ENCODE peak calls at places on chromosomes 11 and 22, in five cellular contexts. Z, X, E, W and S are unnamed samples.

GRCh38 chr11:73396985-73397384 is 20.8 kb downstream of the RELT start:
- DNase-seq in Z (no peak), E (no peak), W (no peak), X (no peak), S (no peak)

GRCh38 chr11:110711776-110712642 is at the start of gene ARHGAP20:
- DNase-seq in E (peak; percentile 76), Z (no peak), W (no peak), X (peak; percentile 71), S (peak; percentile 15)

GRCh38 chr22:48451891-48452290 is 1375.8 kb downstream of the BRD1 start:
- DNase-seq in Z (no peak), W (no peak), E (no peak), X (no peak), S (no peak)

GRCh38 chr22:17087176-17088131 is 2.7 kb downstream of the IL17RA start:
- DNase-seq in X (no peak), W (no peak), E (no peak), Z (peak; percentile 87), S (no peak)

GRCh38 chr22:32644252-32645100 is 157.0 kb upstream of the TIMP3 start:
- DNase-seq in Z (no peak), W (no peak), X (no peak), E (no peak), S (no peak)

GRCh38 chr11:130300567-130300966 is 14.2 kb downstream of the ZBTB44 start:
- DNase-seq in Z (peak; percentile 27), X (no peak), E (no peak), W (no peak), S (no peak)

GRCh38 chr22:42625416-42625815 is 10.7 kb upstream of the POLDIP3 start:
- DNase-seq in X (no peak), E (no peak), Z (no peak), W (no peak), S (no peak)

GRCh38 chr11:86663741-86664140 is 8.7 kb downstream of the ME3 start:
- DNase-seq in Z (no peak), W (no peak), X (no peak), E (no peak), S (no peak)

GRCh38 chr11:108669711-108670110 is 4.8 kb downstream of the DDX10 start:
- DNase-seq in E (no peak), W (peak; percentile 73), Z (no peak), X (no peak), S (no peak)

GRCh38 chr22:22194931-22195264 is 49.7 kb upstream of the VPREB1 start:
- DNase-seq in Z (peak; percentile 54), X (no peak), W (no peak), E (no peak), S (no peak)

GRCh38 chr11:118918128-118918685 is 7.5 kb downstream of the BCL9L start:
- DNase-seq in X (peak; percentile 60), Z (no peak), W (peak; percentile 89), E (peak; percentile 93), S (peak; percentile 95)

GRCh38 chr22:19942886-19943664 is 1.5 kb upstream of the TXNRD2 start:
- DNase-seq in X (no peak), Z (peak; percentile 54), E (peak; percentile 83), W (peak; percentile 41), S (no peak)

GRCh38 chr11:44522294-44522693 is 43.2 kb upstream of the CD82 start:
- DNase-seq in Z (no peak), X (no peak), W (no peak), E (no peak), S (no peak)

GRCh38 chr22:47022075-47022473 is 259.6 kb downstream of the TBC1D22A start:
- DNase-seq in Z (no peak), W (no peak), X (no peak), E (no peak), S (no peak)

GRCh38 chr11:69231466-69232018 is 62.4 kb upstream of the MYEOV start:
- DNase-seq in E (no peak), W (no peak), X (no peak), Z (no peak), S (no peak)

GRCh38 chr11:5004429-5005274 is 10.0 kb downstream of the OR51L1 start:
- DNase-seq in W (peak; percentile 54), X (peak; percentile 52), E (peak; percentile 1), Z (peak; percentile 38), S (peak; percentile 5)

GRCh38 chr11:14202263-14203173 is 156.5 kb downstream of the RRAS2 start:
- DNase-seq in X (no peak), Z (peak; percentile 32), E (no peak), W (no peak), S (no peak)

GRCh38 chr11:19976281-19976941 is 183.9 kb downstream of the DBX1 start:
- DNase-seq in Z (no peak), X (no peak), W (no peak), E (no peak), S (no peak)

GRCh38 chr11:83409891-83410290 is 123.7 kb upstream of the CCDC90B start:
- DNase-seq in E (no peak), Z (no peak), X (no peak), W (no peak), S (no peak)

GRCh38 chr11:35487532-35488078 is 37.8 kb downstream of the PAMR1 start:
- DNase-seq in W (peak; percentile 51), X (peak; percentile 80), E (peak; percentile 48), Z (peak; percentile 2), S (no peak)

GRCh38 chr11:97610000-97610399 is 1220.2 kb downstream of the JRKL start:
- DNase-seq in X (peak; percentile 18), E (no peak), Z (no peak), W (no peak), S (peak; percentile 0)

GRCh38 chr11:8061555-8062428 is 19.2 kb upstream of the TUB start:
- DNase-seq in W (no peak), Z (no peak), E (no peak), X (no peak), S (no peak)

GRCh38 chr11:113681711-113682410 is 24.2 kb downstream of the TMPRSS5 start:
- DNase-seq in Z (no peak), X (no peak), W (no peak), E (no peak), S (no peak)

GRCh38 chr11:24635588-24636290 is 138.9 kb downstream of the LUZP2 start:
- DNase-seq in Z (no peak), W (no peak), E (no peak), X (no peak), S (no peak)

GRCh38 chr11:25928076-25928475 is 403.9 kb upstream of the ANO3 start:
- DNase-seq in E (no peak), Z (no peak), X (no peak), W (no peak), S (no peak)